ENCODE peak calls at places on chromosomes 11 and 22, in seven cellular contexts. One of them, this sample, is unnamed.

GRCh38 chr11:118908931-118909618 is 16.7 kb downstream of the BCL9L start:
- DNase-seq in brain microvascular endothelial cell: peak; percentile 72
- DNase-seq in PC-9: peak; percentile 61
- DNase-seq in HFF-Myc: peak; percentile 87
- DNase-seq in adrenal gland: peak; percentile 88
- DNase-seq in HL-60: no peak
- DNase-seq in pancreas: peak; percentile 79
- DNase-seq in this sample: no peak

GRCh38 chr22:42437488-42438292 is 5.5 kb upstream of the NFAM1 start:
- DNase-seq in pancreas: peak; percentile 90
- DNase-seq in HL-60: peak; percentile 80
- DNase-seq in HFF-Myc: no peak
- DNase-seq in brain microvascular endothelial cell: peak; percentile 11
- DNase-seq in PC-9: no peak
- DNase-seq in adrenal gland: peak; percentile 73
- DNase-seq in this sample: no peak

GRCh38 chr11:73085189-73085875 is 56.8 kb downstream of the FCHSD2 start:
- DNase-seq in brain microvascular endothelial cell: no peak
- DNase-seq in PC-9: no peak
- DNase-seq in adrenal gland: peak; percentile 10
- DNase-seq in HL-60: peak; percentile 60
- DNase-seq in pancreas: no peak
- DNase-seq in HFF-Myc: no peak
- DNase-seq in this sample: peak; percentile 22

GRCh38 chr11:56700242-56700918 is 1.5 kb downstream of the OR9G1 start:
- DNase-seq in PC-9: no peak
- DNase-seq in pancreas: no peak
- DNase-seq in adrenal gland: no peak
- DNase-seq in HL-60: no peak
- DNase-seq in brain microvascular endothelial cell: no peak
- DNase-seq in HFF-Myc: no peak
- DNase-seq in this sample: no peak

GRCh38 chr11:31808721-31809542 is 2.2 kb downstream of the PAX6 start:
- DNase-seq in brain microvascular endothelial cell: no peak
- DNase-seq in adrenal gland: no peak
- DNase-seq in pancreas: no peak
- DNase-seq in PC-9: peak; percentile 46
- DNase-seq in HL-60: no peak
- DNase-seq in HFF-Myc: no peak
- DNase-seq in this sample: no peak

GRCh38 chr22:37283393-37283937 is 1.2 kb downstream of the CYTH4 start:
- DNase-seq in HFF-Myc: no peak
- DNase-seq in adrenal gland: no peak
- DNase-seq in HL-60: no peak
- DNase-seq in pancreas: no peak
- DNase-seq in PC-9: no peak
- DNase-seq in brain microvascular endothelial cell: no peak
- DNase-seq in this sample: no peak

GRCh38 chr11:59822989-59823566 is 12.5 kb upstream of the MRPL16 start:
- DNase-seq in pancreas: no peak
- DNase-seq in HL-60: peak; percentile 75
- DNase-seq in PC-9: peak; percentile 62
- DNase-seq in brain microvascular endothelial cell: peak; percentile 69
- DNase-seq in adrenal gland: peak; percentile 56
- DNase-seq in HFF-Myc: no peak
- DNase-seq in this sample: no peak

GRCh38 chr11:113475160-113475761 is at the start of gene DRD2:
- DNase-seq in HFF-Myc: no peak
- DNase-seq in pancreas: no peak
- DNase-seq in PC-9: no peak
- DNase-seq in HL-60: no peak
- DNase-seq in adrenal gland: peak; percentile 27
- DNase-seq in brain microvascular endothelial cell: no peak
- DNase-seq in this sample: no peak

GRCh38 chr11:2884424-2884815 is 1.2 kb downstream of the CDKN1C start:
- DNase-seq in HFF-Myc: no peak
- DNase-seq in adrenal gland: peak; percentile 47
- DNase-seq in pancreas: peak; percentile 73
- DNase-seq in brain microvascular endothelial cell: no peak
- DNase-seq in HL-60: no peak
- DNase-seq in PC-9: no peak
- DNase-seq in this sample: no peak

GRCh38 chr22:26998134-26998533 is 340.7 kb downstream of the MIAT start:
- DNase-seq in pancreas: no peak
- DNase-seq in adrenal gland: no peak
- DNase-seq in PC-9: no peak
- DNase-seq in HFF-Myc: no peak
- DNase-seq in HL-60: no peak
- DNase-seq in brain microvascular endothelial cell: no peak
- DNase-seq in this sample: no peak

GRCh38 chr11:71286701-71287643 is 34.6 kb upstream of the SHANK2 start:
- DNase-seq in brain microvascular endothelial cell: peak; percentile 70
- DNase-seq in HL-60: no peak
- DNase-seq in PC-9: no peak
- DNase-seq in HFF-Myc: peak; percentile 88
- DNase-seq in pancreas: no peak
- DNase-seq in adrenal gland: peak; percentile 4
- DNase-seq in this sample: peak; percentile 84

GRCh38 chr11:74371269-74372039 is 26.8 kb downstream of the PGM2L1 start:
- DNase-seq in HFF-Myc: peak; percentile 27
- DNase-seq in pancreas: no peak
- DNase-seq in HL-60: no peak
- DNase-seq in adrenal gland: no peak
- DNase-seq in PC-9: peak; percentile 97
- DNase-seq in brain microvascular endothelial cell: peak; percentile 55
- DNase-seq in this sample: no peak

GRCh38 chr11:57248780-57249383 is 11.8 kb upstream of the APLNR start:
- DNase-seq in HFF-Myc: peak; percentile 11
- DNase-seq in HL-60: peak; percentile 54
- DNase-seq in brain microvascular endothelial cell: peak; percentile 77
- DNase-seq in adrenal gland: peak; percentile 75
- DNase-seq in PC-9: peak; percentile 63
- DNase-seq in pancreas: peak; percentile 61
- DNase-seq in this sample: no peak

GRCh38 chr11:116485425-116485824 is 287.4 kb downstream of the BUD13 start:
- DNase-seq in PC-9: no peak
- DNase-seq in pancreas: no peak
- DNase-seq in HFF-Myc: no peak
- DNase-seq in HL-60: no peak
- DNase-seq in brain microvascular endothelial cell: no peak
- DNase-seq in adrenal gland: no peak
- DNase-seq in this sample: no peak

GRCh38 chr22:23109441-23109978 is 32.3 kb downstream of the RSPH14 start:
- DNase-seq in PC-9: no peak
- DNase-seq in HFF-Myc: no peak
- DNase-seq in pancreas: no peak
- DNase-seq in adrenal gland: no peak
- DNase-seq in brain microvascular endothelial cell: no peak
- DNase-seq in HL-60: no peak
- DNase-seq in this sample: no peak

GRCh38 chr22:25420925-25421904 is 143.3 kb upstream of the GRK3 start:
- DNase-seq in PC-9: no peak
- DNase-seq in adrenal gland: no peak
- DNase-seq in brain microvascular endothelial cell: no peak
- DNase-seq in HL-60: no peak
- DNase-seq in HFF-Myc: no peak
- DNase-seq in pancreas: no peak
- DNase-seq in this sample: no peak

GRCh38 chr11:108886608-108887007 is 221.7 kb downstream of the DDX10 start:
- DNase-seq in HL-60: no peak
- DNase-seq in brain microvascular endothelial cell: peak; percentile 45
- DNase-seq in HFF-Myc: no peak
- DNase-seq in PC-9: no peak
- DNase-seq in pancreas: no peak
- DNase-seq in adrenal gland: no peak
- DNase-seq in this sample: peak; percentile 64

GRCh38 chr22:49192180-49192856 is 635.4 kb downstream of the BRD1 start:
- DNase-seq in HFF-Myc: no peak
- DNase-seq in HL-60: no peak
- DNase-seq in PC-9: no peak
- DNase-seq in pancreas: no peak
- DNase-seq in brain microvascular endothelial cell: no peak
- DNase-seq in adrenal gland: peak; percentile 36
- DNase-seq in this sample: no peak

GRCh38 chr11:73203322-73203721 is 14.8 kb upstream of the P2RY2 start:
- DNase-seq in PC-9: no peak
- DNase-seq in HFF-Myc: no peak
- DNase-seq in HL-60: no peak
- DNase-seq in adrenal gland: no peak
- DNase-seq in brain microvascular endothelial cell: no peak
- DNase-seq in pancreas: no peak
- DNase-seq in this sample: no peak

GRCh38 chr11:1668911-1669473 is 28.0 kb upstream of the KRTAP5-6 start:
- DNase-seq in adrenal gland: no peak
- DNase-seq in HFF-Myc: no peak
- DNase-seq in PC-9: no peak
- DNase-seq in HL-60: no peak
- DNase-seq in brain microvascular endothelial cell: no peak
- DNase-seq in pancreas: no peak
- DNase-seq in this sample: no peak

GRCh38 chr11:1667906-1668305 is 29.1 kb upstream of the KRTAP5-6 start:
- DNase-seq in HFF-Myc: no peak
- DNase-seq in HL-60: no peak
- DNase-seq in pancreas: no peak
- DNase-seq in PC-9: no peak
- DNase-seq in brain microvascular endothelial cell: no peak
- DNase-seq in adrenal gland: peak; percentile 65
- DNase-seq in this sample: no peak

GRCh38 chr11:1670928-1671371 is 26.0 kb upstream of the KRTAP5-6 start:
- DNase-seq in PC-9: no peak
- DNase-seq in HL-60: no peak
- DNase-seq in HFF-Myc: no peak
- DNase-seq in adrenal gland: no peak
- DNase-seq in brain microvascular endothelial cell: no peak
- DNase-seq in pancreas: peak; percentile 11
- DNase-seq in this sample: no peak

GRCh38 chr11:1671658-1672057 is 25.3 kb upstream of the KRTAP5-6 start:
- DNase-seq in adrenal gland: no peak
- DNase-seq in brain microvascular endothelial cell: no peak
- DNase-seq in HL-60: no peak
- DNase-seq in PC-9: no peak
- DNase-seq in pancreas: no peak
- DNase-seq in HFF-Myc: no peak
- DNase-seq in this sample: no peak

GRCh38 chr11:1669546-1670218 is 27.3 kb upstream of the KRTAP5-6 start:
- DNase-seq in pancreas: no peak
- DNase-seq in HL-60: no peak
- DNase-seq in PC-9: no peak
- DNase-seq in HFF-Myc: no peak
- DNase-seq in adrenal gland: peak; percentile 29
- DNase-seq in brain microvascular endothelial cell: no peak
- DNase-seq in this sample: no peak
- H3K4me3 ChIP-seq in pancreas: no peak overlapping the region
- H3K4me3 ChIP-seq in HL-60: no peak overlapping the region
- H3K4me3 ChIP-seq in PC-9: no peak overlapping the region
- H3K4me3 ChIP-seq in HFF-Myc: no peak overlapping the region
- H3K4me3 ChIP-seq in adrenal gland: no peak overlapping the region
- H3K4me3 ChIP-seq in brain microvascular endothelial cell: no peak overlapping the region
- H3K4me3 ChIP-seq in this sample: no peak overlapping the region

GRCh38 chr11:130369141-130369691 is 54.5 kb upstream of the ZBTB44 start:
- DNase-seq in pancreas: no peak
- DNase-seq in HFF-Myc: no peak
- DNase-seq in HL-60: no peak
- DNase-seq in brain microvascular endothelial cell: no peak
- DNase-seq in adrenal gland: no peak
- DNase-seq in PC-9: no peak
- DNase-seq in this sample: no peak
- TF ChIP-seq CTCF in pancreas: no peak
- TF ChIP-seq CTCF in HFF-Myc: no peak
- TF ChIP-seq CTCF in HL-60: no peak
- TF ChIP-seq CTCF in brain microvascular endothelial cell: peak; percentile 17
- TF ChIP-seq CTCF in adrenal gland: no peak
- TF ChIP-seq CTCF in PC-9: no peak
- TF ChIP-seq CTCF in this sample: peak; percentile 13

DNA sequence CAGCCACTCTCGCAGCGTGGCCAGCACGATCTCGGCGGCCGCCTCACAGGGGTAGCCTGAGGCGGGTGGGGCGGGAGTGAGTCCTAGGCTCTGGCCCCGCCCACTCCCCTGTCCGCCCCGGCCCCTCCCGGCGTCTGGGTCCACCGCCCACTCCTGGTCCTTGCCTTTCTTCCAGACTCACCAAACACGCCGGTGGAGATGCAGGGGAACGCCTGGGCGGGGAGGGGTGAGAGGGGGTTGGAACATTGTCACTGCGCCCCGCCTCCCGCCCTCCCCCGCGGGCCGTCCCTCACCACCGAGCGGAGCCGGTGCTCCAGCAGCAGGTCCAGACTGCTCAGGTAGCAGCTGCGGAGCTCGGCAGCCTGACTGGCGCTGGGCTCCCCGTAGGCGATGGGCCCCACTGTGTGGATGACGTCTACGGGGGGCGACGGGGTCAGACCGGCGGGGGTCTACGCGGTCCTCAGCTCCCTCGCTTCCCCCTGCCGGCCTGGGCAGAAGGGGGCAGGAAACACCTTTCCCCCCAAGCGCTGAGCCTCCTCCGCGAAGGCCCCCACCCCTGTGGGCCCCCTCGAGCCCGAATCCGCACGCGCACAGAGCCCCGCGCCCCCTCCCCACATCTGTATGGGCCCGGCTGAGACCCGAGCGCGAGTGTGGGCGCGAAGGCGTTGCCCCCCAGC is 13.2 kb downstream of the OTUB1 start:
- DNase-seq in PC-9: no peak
- DNase-seq in brain microvascular endothelial cell: peak; percentile 33
- DNase-seq in adrenal gland: peak; percentile 54
- DNase-seq in HFF-Myc: no peak
- DNase-seq in pancreas: no peak
- DNase-seq in HL-60: no peak
- DNase-seq in this sample: no peak
- H3K4me3 ChIP-seq in PC-9: no peak overlapping the region
- H3K4me3 ChIP-seq in brain microvascular endothelial cell: no peak overlapping the region
- H3K4me3 ChIP-seq in adrenal gland: no peak overlapping the region
- H3K4me3 ChIP-seq in HFF-Myc: no peak overlapping the region
- H3K4me3 ChIP-seq in pancreas: no peak overlapping the region
- H3K4me3 ChIP-seq in HL-60: no peak overlapping the region
- H3K4me3 ChIP-seq in this sample: no peak overlapping the region

GRCh38 chr11:16110862-16111261 is 245.5 kb downstream of the SOX6 start:
- DNase-seq in adrenal gland: no peak
- DNase-seq in HL-60: no peak
- DNase-seq in HFF-Myc: no peak
- DNase-seq in PC-9: no peak
- DNase-seq in pancreas: no peak
- DNase-seq in brain microvascular endothelial cell: no peak
- DNase-seq in this sample: no peak

GRCh38 chr11:16114451-16114850 is 241.9 kb downstream of the SOX6 start:
- DNase-seq in brain microvascular endothelial cell: no peak
- DNase-seq in adrenal gland: no peak
- DNase-seq in HL-60: no peak
- DNase-seq in HFF-Myc: no peak
- DNase-seq in pancreas: no peak
- DNase-seq in PC-9: no peak
- DNase-seq in this sample: no peak

GRCh38 chr11:16114978-16115871 is 241.1 kb downstream of the SOX6 start:
- DNase-seq in pancreas: no peak
- DNase-seq in HFF-Myc: no peak
- DNase-seq in adrenal gland: no peak
- DNase-seq in PC-9: no peak
- DNase-seq in HL-60: no peak
- DNase-seq in brain microvascular endothelial cell: no peak
- DNase-seq in this sample: no peak

GRCh38 chr11:16111690-16112089 is 244.7 kb downstream of the SOX6 start:
- DNase-seq in HL-60: no peak
- DNase-seq in brain microvascular endothelial cell: no peak
- DNase-seq in HFF-Myc: no peak
- DNase-seq in PC-9: no peak
- DNase-seq in adrenal gland: no peak
- DNase-seq in pancreas: no peak
- DNase-seq in this sample: peak; percentile 3
- TF ChIP-seq CTCF in HL-60: no peak
- TF ChIP-seq CTCF in brain microvascular endothelial cell: no peak
- TF ChIP-seq CTCF in HFF-Myc: no peak
- TF ChIP-seq CTCF in PC-9: no peak
- TF ChIP-seq CTCF in adrenal gland: no peak
- TF ChIP-seq CTCF in pancreas: no peak
- TF ChIP-seq CTCF in this sample: no peak